ENCODE peak calls at places on chromosome 19, in eight cellular contexts. E, R, N, A, D, J, C and O are unnamed samples.

GRCh38 chr19:14758816-14759215 is 19.5 kb downstream of the ADGRE2 start:
- DNase-seq in R (no peak), E (no peak), D (no peak), N (peak), A (peak), C (no peak), J (no peak), O (no peak)

GRCh38 chr19:8025321-8025720 is 19.9 kb upstream of the ELAVL1 start:
- DNase-seq in E (no peak), J (no peak), D (no peak), A (no peak), N (no peak), C (no peak), R (no peak), O (no peak)

GRCh38 chr19:34350161-34350561 is 14.8 kb upstream of the GPI start:
- DNase-seq in R (no peak), D (no peak), C (no peak), E (no peak), A (no peak), N (no peak), J (peak), O (no peak)

GRCh38 chr19:42294471-42295137 is 7.3 kb upstream of the PRR19 start:
- DNase-seq in J (no peak), D (no peak), N (no peak), A (no peak), R (no peak), C (no peak), E (no peak), O (no peak)

GRCh38 chr19:37874784-37875183 is 31.6 kb downstream of the WDR87 start:
- DNase-seq in R (no peak), E (no peak), J (no peak), N (no peak), C (no peak), A (no peak), D (no peak), O (no peak)

GRCh38 chr19:548841-549830 is 5.3 kb downstream of the GZMM start:
- DNase-seq in D (no peak), A (no peak), J (peak), E (no peak), N (no peak), C (no peak), R (no peak), O (no peak)

GRCh38 chr19:47111081-47111589 is 2.4 kb downstream of the ZC3H4 start:
- DNase-seq in C (peak), J (no peak), A (no peak), D (no peak), N (peak), E (no peak), R (peak), O (no peak)

GRCh38 chr19:48975947-48976847 is 11.1 kb downstream of the FTL start:
- DNase-seq in C (no peak), J (no peak), E (no peak), N (no peak), A (no peak), D (no peak), R (peak), O (peak)

GRCh38 chr19:34960103-34960805 is 3.8 kb downstream of the ZNF792 start:
- DNase-seq in J (peak), E (no peak), N (no peak), A (no peak), C (no peak), R (no peak), D (no peak), O (no peak)

GRCh38 chr19:33167438-33167837 is 26.7 kb upstream of the LRP3 start:
- DNase-seq in N (no peak), J (no peak), E (no peak), A (no peak), C (no peak), R (no peak), D (no peak), O (no peak)

GRCh38 chr19:45472557-45473365 is 5.0 kb downstream of the FOSB start:
- DNase-seq in N (no peak), C (no peak), R (no peak), D (no peak), A (no peak), E (no peak), J (no peak), O (peak)

GRCh38 chr19:934865-935422 is 9.1 kb downstream of the ARID3A start:
- DNase-seq in A (no peak), R (no peak), N (peak), J (no peak), D (peak), E (peak), C (no peak), O (no peak)

GRCh38 chr19:54881884-54882283 is 7.8 kb downstream of the FCAR start:
- DNase-seq in D (no peak), N (no peak), E (no peak), J (no peak), A (no peak), C (no peak), R (no peak), O (no peak)

GRCh38 chr19:33720691-33721682 is 75.7 kb upstream of the KCTD15 start:
- DNase-seq in A (no peak), N (no peak), R (no peak), D (peak), J (peak), E (no peak), C (no peak), O (no peak)

GRCh38 chr19:47663911-47664771 is 49.1 kb upstream of the EHD2 start:
- DNase-seq in D (peak), N (peak), A (no peak), R (no peak), E (peak), C (no peak), J (peak), O (no peak)

GRCh38 chr19:17688853-17689595 is 870 bp upstream of the UNC13A start:
- DNase-seq in E (no peak), R (no peak), J (no peak), A (no peak), C (no peak), N (no peak), D (no peak), O (no peak)